ENCODE peak calls at places on chromosomes 1 and 21, in six cellular contexts. S is neuronal stem cell, W is dorsolateral prefrontal cortex, O is foreskin fibroblast, C is mucosa of descending colon, E is keratinocyte. Z is an unnamed sample.

GRCh38 chr21:27061783-27062182 is 94.9 kb upstream of the ADAMTS5 start:
- DNase-seq in S (no peak), W (no peak), O (no peak), C (no peak), E (no peak), Z (no peak)

GRCh38 chr1:206797534-206798383 is 25.5 kb upstream of the IL10 start:
- DNase-seq in S (peak; percentile 8), W (no peak), O (no peak), C (peak; percentile 52), E (no peak), Z (no peak)

GRCh38 chr1:229087339-229087738 is 183.6 kb upstream of the RAB4A start:
- DNase-seq in S (no peak), W (no peak), O (no peak), C (no peak), E (no peak), Z (no peak)

GRCh38 chr1:156390409-156391144 is 21.6 kb downstream of the RHBG start:
- DNase-seq in S (no peak), W (no peak), O (no peak), C (no peak), E (no peak), Z (no peak)

GRCh38 chr1:46512792-46513190 is 23.2 kb downstream of the DMBX1 start:
- DNase-seq in S (no peak), W (no peak), O (no peak), C (no peak), E (no peak), Z (no peak)

GRCh38 chr1:45340816-45341215 is 576 bp upstream of the MUTYH start:
- DNase-seq in S (no peak), W (no peak), O (no peak), C (no peak), E (no peak), Z (no peak)

GRCh38 chr1:19169642-19170041 is 40.4 kb downstream of the UBR4 start:
- DNase-seq in S (no peak), W (no peak), O (peak; percentile 43), C (no peak), E (no peak), Z (no peak)

GRCh38 chr1:156100205-156100995 is 14.1 kb upstream of the LMNA start:
- DNase-seq in S (no peak), W (no peak), O (no peak), C (peak; percentile 55), E (no peak), Z (no peak)

GRCh38 chr1:109263597-109264378 is 14.4 kb downstream of the CELSR2 start:
- DNase-seq in S (peak; percentile 75), W (peak; percentile 87), O (peak; percentile 74), C (peak; percentile 87), E (no peak), Z (peak; percentile 97)

GRCh38 chr1:228737613-228738012 is 2.3 kb downstream of the RHOU start:
- DNase-seq in S (no peak), W (no peak), O (no peak), C (peak; percentile 23), E (no peak), Z (no peak)

GRCh38 chr21:45981641-45982255 is at the start of gene COL6A1:
- DNase-seq in S (peak; percentile 68), W (peak; percentile 45), O (peak; percentile 71), C (peak; percentile 63), E (no peak), Z (no peak)

GRCh38 chr21:28758042-28758882 is 234.4 kb downstream of the LTN1 start:
- DNase-seq in S (no peak), W (no peak), O (no peak), C (no peak), E (no peak), Z (no peak)

GRCh38 chr1:63984891-63985290 is 211.1 kb downstream of the ROR1 start:
- DNase-seq in S (no peak), W (no peak), O (no peak), C (no peak), E (no peak), Z (no peak)

GRCh38 chr21:28857720-28858119 is 135.0 kb downstream of the LTN1 start:
- DNase-seq in S (no peak), W (no peak), O (no peak), C (no peak), E (no peak), Z (no peak)

GRCh38 chr1:164440222-164440621 is 118.8 kb upstream of the PBX1 start:
- DNase-seq in S (no peak), W (no peak), O (no peak), C (peak; percentile 6), E (no peak), Z (no peak)

GRCh38 chr1:238139713-238140112 is 249.0 kb upstream of the ZP4 start:
- DNase-seq in S (no peak), W (no peak), O (no peak), C (no peak), E (no peak), Z (no peak)

GRCh38 chr1:205220421-205220820 is 7.3 kb upstream of the TMCC2 start:
- DNase-seq in S (no peak), W (no peak), O (no peak), C (no peak), E (no peak), Z (no peak)

GRCh38 chr1:181204530-181204929 is 116.0 kb downstream of the IER5 start:
- DNase-seq in S (no peak), W (no peak), O (no peak), C (no peak), E (no peak), Z (no peak)

GRCh38 chr1:153597206-153597605 is 15.7 kb downstream of the S100A16 start:
- DNase-seq in S (no peak), W (no peak), O (peak; percentile 85), C (no peak), E (no peak), Z (no peak)

GRCh38 chr21:37338671-37339526 is 27.7 kb upstream of the DYRK1A start:
- DNase-seq in S (no peak), W (no peak), O (peak; percentile 93), C (no peak), E (peak; percentile 84), Z (no peak)

GRCh38 chr21:34148826-34149558 is 75.6 kb downstream of the MRPS6 start:
- DNase-seq in S (no peak), W (no peak), O (no peak), C (no peak), E (no peak), Z (no peak)

GRCh38 chr1:169484107-169484506 is 1.6 kb downstream of the SLC19A2 start:
- DNase-seq in S (no peak), W (no peak), O (no peak), C (no peak), E (no peak), Z (no peak)

GRCh38 chr1:51100264-51100880 is 1.7 kb upstream of the C1orf185 start:
- DNase-seq in S (no peak), W (no peak), O (no peak), C (no peak), E (no peak), Z (no peak)

GRCh38 chr1:64969305-64970066 is 3.1 kb upstream of the JAK1 start:
- DNase-seq in S (no peak), W (no peak), O (no peak), C (no peak), E (no peak), Z (no peak)

GRCh38 chr1:83931658-83932253 is 67.2 kb downstream of the TTLL7 start:
- DNase-seq in S (peak; percentile 33), W (no peak), O (peak; percentile 20), C (peak; percentile 60), E (no peak), Z (peak; percentile 21)

DNA sequence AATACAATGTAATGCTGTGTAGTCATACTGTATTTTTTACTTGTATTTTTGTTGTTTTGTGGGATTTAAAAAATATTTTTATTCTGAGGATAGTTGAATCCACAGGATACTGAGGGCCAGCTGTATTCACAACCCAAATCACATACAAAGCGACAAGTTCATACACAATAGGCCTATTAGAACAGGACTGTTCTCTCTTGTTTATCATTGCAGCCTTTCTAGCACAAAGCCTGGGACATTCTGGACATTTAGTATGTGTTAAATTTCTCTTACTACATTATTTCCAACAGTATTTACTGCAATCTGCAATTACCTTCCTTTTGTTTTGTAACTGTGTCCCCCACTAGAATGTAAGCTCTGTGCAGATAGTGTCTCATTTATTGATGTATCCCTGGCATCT is 65.4 kb downstream of the SLC35A3 start:
- DNase-seq in S (no peak), W (no peak), O (no peak), C (no peak), E (no peak), Z (no peak)
- H3K4me3 ChIP-seq in S (no peak overlapping the region), W (no peak overlapping the region), O (no peak overlapping the region), C (no peak overlapping the region), E (no peak overlapping the region), Z (no peak overlapping the region)

GRCh38 chr1:150763018-150763417 is 2.6 kb downstream of the CTSS start:
- DNase-seq in S (no peak), W (no peak), O (no peak), C (no peak), E (no peak), Z (no peak)

GRCh38 chr1:150764617-150765090 is 924 bp downstream of the CTSS start:
- DNase-seq in S (no peak), W (no peak), O (peak; percentile 76), C (no peak), E (peak; percentile 21), Z (no peak)

GRCh38 chr1:150765229-150765976 is at the start of gene CTSS:
- DNase-seq in S (no peak), W (no peak), O (no peak), C (no peak), E (no peak), Z (no peak)

GRCh38 chr1:150762559-150762958 is 3.0 kb downstream of the CTSS start:
- DNase-seq in S (no peak), W (no peak), O (no peak), C (no peak), E (no peak), Z (no peak)

GRCh38 chr1:150763631-150764223 is 1.9 kb downstream of the CTSS start:
- DNase-seq in S (no peak), W (no peak), O (no peak), C (no peak), E (no peak), Z (no peak)
- H3K4me3 ChIP-seq in S (no peak overlapping the region), W (peak overlapping the region; percentile 44), O (no peak overlapping the region), C (no peak overlapping the region), E (no peak overlapping the region), Z (no peak overlapping the region)

GRCh38 chr1:89126602-89127001 is 688 bp upstream of the GBP2 start:
- DNase-seq in S (no peak), W (no peak), O (no peak), C (peak; percentile 23), E (no peak), Z (no peak)
- H3K4me3 ChIP-seq in S (no peak overlapping the region), W (no peak overlapping the region), O (no peak overlapping the region), C (no peak overlapping the region), E (no peak overlapping the region), Z (no peak overlapping the region)

DNA sequence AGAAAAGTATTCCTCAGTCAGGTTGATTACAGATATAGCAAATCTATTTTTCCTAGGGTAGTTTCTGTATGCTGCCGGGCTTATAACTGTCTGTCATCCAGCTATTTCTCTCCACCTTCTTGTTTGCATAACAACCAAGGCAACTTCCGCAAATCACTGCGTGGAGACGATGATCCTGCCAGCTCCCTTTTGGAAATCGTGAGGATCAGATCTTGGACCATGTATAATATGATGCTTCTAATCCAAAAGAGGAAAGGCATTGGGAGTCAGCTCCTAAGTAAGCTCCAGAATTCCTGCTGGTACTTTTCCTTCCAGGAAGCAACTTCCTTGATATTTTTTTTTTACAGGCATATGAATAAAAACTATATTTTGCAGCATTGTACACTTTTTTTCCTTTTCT is 445 bp upstream of the RGS4 start:
- DNase-seq in S (no peak), W (no peak), O (no peak), C (no peak), E (no peak), Z (no peak)
- H3K4me3 ChIP-seq in S (no peak overlapping the region), W (peak overlapping the region; percentile 61), O (peak overlapping the region; percentile 57), C (no peak overlapping the region), E (no peak overlapping the region), Z (no peak overlapping the region)